ENCODE peak calls at places on chromosomes 4 and X, in ten cellular contexts. One of them, this sample, is unnamed.

GRCh38 chr4:118280501-118281218 is 72.1 kb downstream of the PRSS12 start:
- DNase-seq in DMS 273 treated with DMSO at 0.1 percent for 48 hours: peak; percentile 74
- DNase-seq in foreskin fibroblast: peak; percentile 85
- DNase-seq in posterior cingulate gyrus: peak; percentile 24
- DNase-seq in NCI-H1105 treated with DMSO at 0.1 percent for 48 hours: peak; percentile 47
- DNase-seq in effector memory CD8-positive, alpha-beta T cell: peak; percentile 26
- DNase-seq in cerebellum: peak; percentile 61
- DNase-seq in NCI-H1092: peak; percentile 4
- DNase-seq in stimulated activated naive B cell treated with anti-CD40 and anti-IgM and Interleukin-4, amounts not matched to agents 10 μg/mL and 1 μg/mL and 100 μg/mL, for 72 hours: no peak
- DNase-seq in iPS-NIHi11: peak; percentile 35
- DNase-seq in this sample: peak; percentile 50

GRCh38 chrX:7055386-7056137 is 92.0 kb upstream of the STS start:
- DNase-seq in DMS 273 treated with DMSO at 0.1 percent for 48 hours: no peak
- DNase-seq in foreskin fibroblast: no peak
- DNase-seq in posterior cingulate gyrus: no peak
- DNase-seq in NCI-H1105 treated with DMSO at 0.1 percent for 48 hours: no peak
- DNase-seq in effector memory CD8-positive, alpha-beta T cell: no peak
- DNase-seq in cerebellum: no peak
- DNase-seq in NCI-H1092: no peak
- DNase-seq in stimulated activated naive B cell treated with anti-CD40 and anti-IgM and Interleukin-4, amounts not matched to agents 10 μg/mL and 1 μg/mL and 100 μg/mL, for 72 hours: no peak
- DNase-seq in iPS-NIHi11: no peak
- DNase-seq in this sample: no peak

GRCh38 chr4:41280010-41280409 is 23.3 kb downstream of the UCHL1 start:
- DNase-seq in DMS 273 treated with DMSO at 0.1 percent for 48 hours: no peak
- DNase-seq in foreskin fibroblast: no peak
- DNase-seq in posterior cingulate gyrus: no peak
- DNase-seq in NCI-H1105 treated with DMSO at 0.1 percent for 48 hours: no peak
- DNase-seq in effector memory CD8-positive, alpha-beta T cell: no peak
- DNase-seq in cerebellum: no peak
- DNase-seq in NCI-H1092: no peak
- DNase-seq in stimulated activated naive B cell treated with anti-CD40 and anti-IgM and Interleukin-4, amounts not matched to agents 10 μg/mL and 1 μg/mL and 100 μg/mL, for 72 hours: no peak
- DNase-seq in iPS-NIHi11: no peak
- DNase-seq in this sample: no peak

GRCh38 chr4:47526281-47526680 is 41.2 kb downstream of the ATP10D start:
- DNase-seq in DMS 273 treated with DMSO at 0.1 percent for 48 hours: no peak
- DNase-seq in foreskin fibroblast: peak; percentile 40
- DNase-seq in posterior cingulate gyrus: no peak
- DNase-seq in NCI-H1105 treated with DMSO at 0.1 percent for 48 hours: no peak
- DNase-seq in effector memory CD8-positive, alpha-beta T cell: no peak
- DNase-seq in cerebellum: no peak
- DNase-seq in NCI-H1092: no peak
- DNase-seq in stimulated activated naive B cell treated with anti-CD40 and anti-IgM and Interleukin-4, amounts not matched to agents 10 μg/mL and 1 μg/mL and 100 μg/mL, for 72 hours: no peak
- DNase-seq in iPS-NIHi11: no peak
- DNase-seq in this sample: no peak

GRCh38 chr4:66590488-66591215 is 920.4 kb upstream of the EPHA5 start:
- DNase-seq in DMS 273 treated with DMSO at 0.1 percent for 48 hours: no peak
- DNase-seq in foreskin fibroblast: no peak
- DNase-seq in posterior cingulate gyrus: no peak
- DNase-seq in NCI-H1105 treated with DMSO at 0.1 percent for 48 hours: no peak
- DNase-seq in effector memory CD8-positive, alpha-beta T cell: no peak
- DNase-seq in cerebellum: no peak
- DNase-seq in NCI-H1092: no peak
- DNase-seq in stimulated activated naive B cell treated with anti-CD40 and anti-IgM and Interleukin-4, amounts not matched to agents 10 μg/mL and 1 μg/mL and 100 μg/mL, for 72 hours: no peak
- DNase-seq in iPS-NIHi11: no peak
- DNase-seq in this sample: peak; percentile 9

GRCh38 chr4:37453361-37454262 is 209.1 kb downstream of the NWD2 start:
- DNase-seq in DMS 273 treated with DMSO at 0.1 percent for 48 hours: no peak
- DNase-seq in foreskin fibroblast: peak; percentile 38
- DNase-seq in posterior cingulate gyrus: peak; percentile 66
- DNase-seq in NCI-H1105 treated with DMSO at 0.1 percent for 48 hours: peak; percentile 37
- DNase-seq in effector memory CD8-positive, alpha-beta T cell: no peak
- DNase-seq in cerebellum: peak; percentile 86
- DNase-seq in NCI-H1092: no peak
- DNase-seq in stimulated activated naive B cell treated with anti-CD40 and anti-IgM and Interleukin-4, amounts not matched to agents 10 μg/mL and 1 μg/mL and 100 μg/mL, for 72 hours: no peak
- DNase-seq in iPS-NIHi11: peak; percentile 91
- DNase-seq in this sample: peak; percentile 74

GRCh38 chrX:71870337-71871098 is 40.1 kb upstream of the NHSL2 start:
- DNase-seq in DMS 273 treated with DMSO at 0.1 percent for 48 hours: peak; percentile 39
- DNase-seq in foreskin fibroblast: peak; percentile 1
- DNase-seq in posterior cingulate gyrus: no peak
- DNase-seq in NCI-H1105 treated with DMSO at 0.1 percent for 48 hours: no peak
- DNase-seq in effector memory CD8-positive, alpha-beta T cell: no peak
- DNase-seq in cerebellum: peak; percentile 49
- DNase-seq in NCI-H1092: peak; percentile 11
- DNase-seq in stimulated activated naive B cell treated with anti-CD40 and anti-IgM and Interleukin-4, amounts not matched to agents 10 μg/mL and 1 μg/mL and 100 μg/mL, for 72 hours: no peak
- DNase-seq in iPS-NIHi11: peak; percentile 37
- DNase-seq in this sample: no peak

GRCh38 chr4:156971623-156972369 is at the start of gene PDGFC:
- DNase-seq in DMS 273 treated with DMSO at 0.1 percent for 48 hours: no peak
- DNase-seq in foreskin fibroblast: peak; percentile 94
- DNase-seq in posterior cingulate gyrus: peak; percentile 46
- DNase-seq in NCI-H1105 treated with DMSO at 0.1 percent for 48 hours: peak; percentile 4
- DNase-seq in effector memory CD8-positive, alpha-beta T cell: no peak
- DNase-seq in cerebellum: peak; percentile 25
- DNase-seq in NCI-H1092: peak; percentile 21
- DNase-seq in stimulated activated naive B cell treated with anti-CD40 and anti-IgM and Interleukin-4, amounts not matched to agents 10 μg/mL and 1 μg/mL and 100 μg/mL, for 72 hours: peak; percentile 4
- DNase-seq in iPS-NIHi11: peak; percentile 88
- DNase-seq in this sample: peak; percentile 90

GRCh38 chrX:69293776-69294601 is 128.7 kb upstream of the PJA1 start:
- DNase-seq in DMS 273 treated with DMSO at 0.1 percent for 48 hours: no peak
- DNase-seq in foreskin fibroblast: no peak
- DNase-seq in posterior cingulate gyrus: no peak
- DNase-seq in NCI-H1105 treated with DMSO at 0.1 percent for 48 hours: no peak
- DNase-seq in effector memory CD8-positive, alpha-beta T cell: no peak
- DNase-seq in cerebellum: no peak
- DNase-seq in NCI-H1092: no peak
- DNase-seq in stimulated activated naive B cell treated with anti-CD40 and anti-IgM and Interleukin-4, amounts not matched to agents 10 μg/mL and 1 μg/mL and 100 μg/mL, for 72 hours: no peak
- DNase-seq in iPS-NIHi11: no peak
- DNase-seq in this sample: no peak

GRCh38 chrX:124719060-124719459 is 372.7 kb downstream of the SH2D1A start:
- DNase-seq in DMS 273 treated with DMSO at 0.1 percent for 48 hours: peak; percentile 1
- DNase-seq in foreskin fibroblast: no peak
- DNase-seq in posterior cingulate gyrus: no peak
- DNase-seq in NCI-H1105 treated with DMSO at 0.1 percent for 48 hours: peak; percentile 2
- DNase-seq in effector memory CD8-positive, alpha-beta T cell: no peak
- DNase-seq in cerebellum: no peak
- DNase-seq in NCI-H1092: no peak
- DNase-seq in stimulated activated naive B cell treated with anti-CD40 and anti-IgM and Interleukin-4, amounts not matched to agents 10 μg/mL and 1 μg/mL and 100 μg/mL, for 72 hours: no peak
- DNase-seq in iPS-NIHi11: no peak
- DNase-seq in this sample: no peak

GRCh38 chr4:168711197-168712120 is 214.6 kb downstream of the PALLD start:
- DNase-seq in DMS 273 treated with DMSO at 0.1 percent for 48 hours: no peak
- DNase-seq in foreskin fibroblast: peak; percentile 76
- DNase-seq in posterior cingulate gyrus: no peak
- DNase-seq in NCI-H1105 treated with DMSO at 0.1 percent for 48 hours: no peak
- DNase-seq in effector memory CD8-positive, alpha-beta T cell: no peak
- DNase-seq in cerebellum: no peak
- DNase-seq in NCI-H1092: no peak
- DNase-seq in stimulated activated naive B cell treated with anti-CD40 and anti-IgM and Interleukin-4, amounts not matched to agents 10 μg/mL and 1 μg/mL and 100 μg/mL, for 72 hours: no peak
- DNase-seq in iPS-NIHi11: no peak
- DNase-seq in this sample: peak; percentile 77

GRCh38 chr4:81493895-81494490 is 22.3 kb upstream of the RASGEF1B start:
- DNase-seq in DMS 273 treated with DMSO at 0.1 percent for 48 hours: no peak
- DNase-seq in foreskin fibroblast: no peak
- DNase-seq in posterior cingulate gyrus: no peak
- DNase-seq in NCI-H1105 treated with DMSO at 0.1 percent for 48 hours: no peak
- DNase-seq in effector memory CD8-positive, alpha-beta T cell: no peak
- DNase-seq in cerebellum: no peak
- DNase-seq in NCI-H1092: no peak
- DNase-seq in stimulated activated naive B cell treated with anti-CD40 and anti-IgM and Interleukin-4, amounts not matched to agents 10 μg/mL and 1 μg/mL and 100 μg/mL, for 72 hours: no peak
- DNase-seq in iPS-NIHi11: no peak
- DNase-seq in this sample: no peak

GRCh38 chrX:118510076-118510475 is 14.5 kb downstream of the DOCK11 start:
- DNase-seq in DMS 273 treated with DMSO at 0.1 percent for 48 hours: no peak
- DNase-seq in foreskin fibroblast: no peak
- DNase-seq in posterior cingulate gyrus: no peak
- DNase-seq in NCI-H1105 treated with DMSO at 0.1 percent for 48 hours: no peak
- DNase-seq in effector memory CD8-positive, alpha-beta T cell: no peak
- DNase-seq in cerebellum: no peak
- DNase-seq in NCI-H1092: no peak
- DNase-seq in stimulated activated naive B cell treated with anti-CD40 and anti-IgM and Interleukin-4, amounts not matched to agents 10 μg/mL and 1 μg/mL and 100 μg/mL, for 72 hours: no peak
- DNase-seq in iPS-NIHi11: no peak
- DNase-seq in this sample: no peak

GRCh38 chrX:9614016-9614415 is 149.2 kb downstream of the TBL1X start:
- DNase-seq in DMS 273 treated with DMSO at 0.1 percent for 48 hours: no peak
- DNase-seq in foreskin fibroblast: peak; percentile 58
- DNase-seq in posterior cingulate gyrus: no peak
- DNase-seq in NCI-H1105 treated with DMSO at 0.1 percent for 48 hours: no peak
- DNase-seq in effector memory CD8-positive, alpha-beta T cell: no peak
- DNase-seq in cerebellum: no peak
- DNase-seq in NCI-H1092: no peak
- DNase-seq in stimulated activated naive B cell treated with anti-CD40 and anti-IgM and Interleukin-4, amounts not matched to agents 10 μg/mL and 1 μg/mL and 100 μg/mL, for 72 hours: no peak
- DNase-seq in iPS-NIHi11: no peak
- DNase-seq in this sample: peak; percentile 41

GRCh38 chr4:10094841-10095240 is 21.8 kb downstream of the WDR1 start:
- DNase-seq in DMS 273 treated with DMSO at 0.1 percent for 48 hours: no peak
- DNase-seq in foreskin fibroblast: no peak
- DNase-seq in posterior cingulate gyrus: no peak
- DNase-seq in NCI-H1105 treated with DMSO at 0.1 percent for 48 hours: no peak
- DNase-seq in effector memory CD8-positive, alpha-beta T cell: no peak
- DNase-seq in cerebellum: no peak
- DNase-seq in NCI-H1092: no peak
- DNase-seq in stimulated activated naive B cell treated with anti-CD40 and anti-IgM and Interleukin-4, amounts not matched to agents 10 μg/mL and 1 μg/mL and 100 μg/mL, for 72 hours: no peak
- DNase-seq in iPS-NIHi11: no peak
- DNase-seq in this sample: no peak

GRCh38 chr4:175450446-175450845 is 361.6 kb downstream of the GPM6A start:
- DNase-seq in DMS 273 treated with DMSO at 0.1 percent for 48 hours: no peak
- DNase-seq in foreskin fibroblast: no peak
- DNase-seq in posterior cingulate gyrus: no peak
- DNase-seq in NCI-H1105 treated with DMSO at 0.1 percent for 48 hours: no peak
- DNase-seq in effector memory CD8-positive, alpha-beta T cell: no peak
- DNase-seq in cerebellum: no peak
- DNase-seq in NCI-H1092: no peak
- DNase-seq in stimulated activated naive B cell treated with anti-CD40 and anti-IgM and Interleukin-4, amounts not matched to agents 10 μg/mL and 1 μg/mL and 100 μg/mL, for 72 hours: no peak
- DNase-seq in iPS-NIHi11: no peak
- DNase-seq in this sample: no peak

GRCh38 chr4:184386271-184386781 is 88.0 kb downstream of the IRF2 start:
- DNase-seq in DMS 273 treated with DMSO at 0.1 percent for 48 hours: no peak
- DNase-seq in foreskin fibroblast: no peak
- DNase-seq in posterior cingulate gyrus: no peak
- DNase-seq in NCI-H1105 treated with DMSO at 0.1 percent for 48 hours: no peak
- DNase-seq in effector memory CD8-positive, alpha-beta T cell: no peak
- DNase-seq in cerebellum: no peak
- DNase-seq in NCI-H1092: no peak
- DNase-seq in stimulated activated naive B cell treated with anti-CD40 and anti-IgM and Interleukin-4, amounts not matched to agents 10 μg/mL and 1 μg/mL and 100 μg/mL, for 72 hours: no peak
- DNase-seq in iPS-NIHi11: peak; percentile 38
- DNase-seq in this sample: no peak

GRCh38 chr4:8761167-8761823 is 110.3 kb downstream of the HMX1 start:
- DNase-seq in DMS 273 treated with DMSO at 0.1 percent for 48 hours: no peak
- DNase-seq in foreskin fibroblast: no peak
- DNase-seq in posterior cingulate gyrus: no peak
- DNase-seq in NCI-H1105 treated with DMSO at 0.1 percent for 48 hours: no peak
- DNase-seq in effector memory CD8-positive, alpha-beta T cell: no peak
- DNase-seq in cerebellum: no peak
- DNase-seq in NCI-H1092: no peak
- DNase-seq in stimulated activated naive B cell treated with anti-CD40 and anti-IgM and Interleukin-4, amounts not matched to agents 10 μg/mL and 1 μg/mL and 100 μg/mL, for 72 hours: no peak
- DNase-seq in iPS-NIHi11: no peak
- DNase-seq in this sample: no peak

GRCh38 chr4:6443035-6444023 is 29.1 kb downstream of the PPP2R2C start:
- DNase-seq in DMS 273 treated with DMSO at 0.1 percent for 48 hours: no peak
- DNase-seq in foreskin fibroblast: no peak
- DNase-seq in posterior cingulate gyrus: peak; percentile 74
- DNase-seq in NCI-H1105 treated with DMSO at 0.1 percent for 48 hours: no peak
- DNase-seq in effector memory CD8-positive, alpha-beta T cell: no peak
- DNase-seq in cerebellum: no peak
- DNase-seq in NCI-H1092: no peak
- DNase-seq in stimulated activated naive B cell treated with anti-CD40 and anti-IgM and Interleukin-4, amounts not matched to agents 10 μg/mL and 1 μg/mL and 100 μg/mL, for 72 hours: no peak
- DNase-seq in iPS-NIHi11: no peak
- DNase-seq in this sample: no peak

GRCh38 chr4:26300314-26301307 is 20.2 kb upstream of the RBPJ start:
- DNase-seq in DMS 273 treated with DMSO at 0.1 percent for 48 hours: no peak
- DNase-seq in foreskin fibroblast: peak; percentile 75
- DNase-seq in posterior cingulate gyrus: no peak
- DNase-seq in NCI-H1105 treated with DMSO at 0.1 percent for 48 hours: no peak
- DNase-seq in effector memory CD8-positive, alpha-beta T cell: no peak
- DNase-seq in cerebellum: no peak
- DNase-seq in NCI-H1092: no peak
- DNase-seq in stimulated activated naive B cell treated with anti-CD40 and anti-IgM and Interleukin-4, amounts not matched to agents 10 μg/mL and 1 μg/mL and 100 μg/mL, for 72 hours: no peak
- DNase-seq in iPS-NIHi11: no peak
- DNase-seq in this sample: peak; percentile 39

GRCh38 chr4:103887191-103887590 is 167.4 kb upstream of the TACR3 start:
- DNase-seq in DMS 273 treated with DMSO at 0.1 percent for 48 hours: no peak
- DNase-seq in foreskin fibroblast: peak; percentile 55
- DNase-seq in posterior cingulate gyrus: no peak
- DNase-seq in NCI-H1105 treated with DMSO at 0.1 percent for 48 hours: no peak
- DNase-seq in effector memory CD8-positive, alpha-beta T cell: no peak
- DNase-seq in cerebellum: no peak
- DNase-seq in NCI-H1092: no peak
- DNase-seq in stimulated activated naive B cell treated with anti-CD40 and anti-IgM and Interleukin-4, amounts not matched to agents 10 μg/mL and 1 μg/mL and 100 μg/mL, for 72 hours: no peak
- DNase-seq in iPS-NIHi11: no peak
- DNase-seq in this sample: no peak

GRCh38 chr4:7158081-7158750 is 34.1 kb upstream of the SORCS2 start:
- DNase-seq in DMS 273 treated with DMSO at 0.1 percent for 48 hours: no peak
- DNase-seq in foreskin fibroblast: no peak
- DNase-seq in posterior cingulate gyrus: no peak
- DNase-seq in NCI-H1105 treated with DMSO at 0.1 percent for 48 hours: no peak
- DNase-seq in effector memory CD8-positive, alpha-beta T cell: no peak
- DNase-seq in cerebellum: no peak
- DNase-seq in NCI-H1092: no peak
- DNase-seq in stimulated activated naive B cell treated with anti-CD40 and anti-IgM and Interleukin-4, amounts not matched to agents 10 μg/mL and 1 μg/mL and 100 μg/mL, for 72 hours: no peak
- DNase-seq in iPS-NIHi11: no peak
- DNase-seq in this sample: no peak

GRCh38 chr4:26838055-26838842 is 22.4 kb upstream of the STIM2 start:
- DNase-seq in DMS 273 treated with DMSO at 0.1 percent for 48 hours: no peak
- DNase-seq in foreskin fibroblast: peak; percentile 9
- DNase-seq in posterior cingulate gyrus: no peak
- DNase-seq in NCI-H1105 treated with DMSO at 0.1 percent for 48 hours: no peak
- DNase-seq in effector memory CD8-positive, alpha-beta T cell: no peak
- DNase-seq in cerebellum: no peak
- DNase-seq in NCI-H1092: no peak
- DNase-seq in stimulated activated naive B cell treated with anti-CD40 and anti-IgM and Interleukin-4, amounts not matched to agents 10 μg/mL and 1 μg/mL and 100 μg/mL, for 72 hours: no peak
- DNase-seq in iPS-NIHi11: peak; percentile 43
- DNase-seq in this sample: no peak

GRCh38 chr4:24472514-24473308 is 111.6 kb downstream of the DHX15 start:
- DNase-seq in DMS 273 treated with DMSO at 0.1 percent for 48 hours: peak; percentile 61
- DNase-seq in foreskin fibroblast: peak; percentile 96
- DNase-seq in posterior cingulate gyrus: peak; percentile 87
- DNase-seq in NCI-H1105 treated with DMSO at 0.1 percent for 48 hours: peak; percentile 63
- DNase-seq in effector memory CD8-positive, alpha-beta T cell: peak; percentile 55
- DNase-seq in cerebellum: peak; percentile 93
- DNase-seq in NCI-H1092: peak; percentile 32
- DNase-seq in stimulated activated naive B cell treated with anti-CD40 and anti-IgM and Interleukin-4, amounts not matched to agents 10 μg/mL and 1 μg/mL and 100 μg/mL, for 72 hours: peak; percentile 49
- DNase-seq in iPS-NIHi11: peak; percentile 92
- DNase-seq in this sample: peak; percentile 88

GRCh38 chr4:39614487-39615162 is 24.0 kb downstream of the SMIM14 start:
- DNase-seq in DMS 273 treated with DMSO at 0.1 percent for 48 hours: no peak
- DNase-seq in foreskin fibroblast: peak; percentile 71
- DNase-seq in posterior cingulate gyrus: no peak
- DNase-seq in NCI-H1105 treated with DMSO at 0.1 percent for 48 hours: no peak
- DNase-seq in effector memory CD8-positive, alpha-beta T cell: no peak
- DNase-seq in cerebellum: no peak
- DNase-seq in NCI-H1092: no peak
- DNase-seq in stimulated activated naive B cell treated with anti-CD40 and anti-IgM and Interleukin-4, amounts not matched to agents 10 μg/mL and 1 μg/mL and 100 μg/mL, for 72 hours: no peak
- DNase-seq in iPS-NIHi11: no peak
- DNase-seq in this sample: peak; percentile 50

GRCh38 chrX:154534526-154535322 is 11.9 kb downstream of the G6PD start:
- DNase-seq in DMS 273 treated with DMSO at 0.1 percent for 48 hours: peak; percentile 37
- DNase-seq in foreskin fibroblast: peak; percentile 91
- DNase-seq in posterior cingulate gyrus: peak; percentile 93
- DNase-seq in NCI-H1105 treated with DMSO at 0.1 percent for 48 hours: peak; percentile 76
- DNase-seq in effector memory CD8-positive, alpha-beta T cell: peak; percentile 83
- DNase-seq in cerebellum: peak; percentile 83
- DNase-seq in NCI-H1092: peak; percentile 64
- DNase-seq in stimulated activated naive B cell treated with anti-CD40 and anti-IgM and Interleukin-4, amounts not matched to agents 10 μg/mL and 1 μg/mL and 100 μg/mL, for 72 hours: peak; percentile 90
- DNase-seq in iPS-NIHi11: peak; percentile 82
- DNase-seq in this sample: peak; percentile 84

GRCh38 chrX:19672211-19672814 is 157.0 kb upstream of the MAP3K15 start:
- DNase-seq in DMS 273 treated with DMSO at 0.1 percent for 48 hours: no peak
- DNase-seq in foreskin fibroblast: no peak
- DNase-seq in posterior cingulate gyrus: no peak
- DNase-seq in NCI-H1105 treated with DMSO at 0.1 percent for 48 hours: no peak
- DNase-seq in effector memory CD8-positive, alpha-beta T cell: no peak
- DNase-seq in cerebellum: no peak
- DNase-seq in NCI-H1092: no peak
- DNase-seq in stimulated activated naive B cell treated with anti-CD40 and anti-IgM and Interleukin-4, amounts not matched to agents 10 μg/mL and 1 μg/mL and 100 μg/mL, for 72 hours: no peak
- DNase-seq in iPS-NIHi11: no peak
- DNase-seq in this sample: no peak

GRCh38 chrX:70030242-70030823 is 19.4 kb downstream of the AWAT2 start:
- DNase-seq in DMS 273 treated with DMSO at 0.1 percent for 48 hours: peak; percentile 20
- DNase-seq in foreskin fibroblast: peak; percentile 49
- DNase-seq in posterior cingulate gyrus: no peak
- DNase-seq in NCI-H1105 treated with DMSO at 0.1 percent for 48 hours: peak; percentile 38
- DNase-seq in effector memory CD8-positive, alpha-beta T cell: peak; percentile 7
- DNase-seq in cerebellum: peak; percentile 33
- DNase-seq in NCI-H1092: peak; percentile 46
- DNase-seq in stimulated activated naive B cell treated with anti-CD40 and anti-IgM and Interleukin-4, amounts not matched to agents 10 μg/mL and 1 μg/mL and 100 μg/mL, for 72 hours: peak; percentile 23
- DNase-seq in iPS-NIHi11: peak; percentile 66
- DNase-seq in this sample: peak; percentile 62

This sample was measured in GM03348.